ENCODE peak calls at places on chromosome 5, in four cellular contexts. One of them, this sample, is unnamed.

GRCh38 chr5:128083811-128084227 is 253 bp downstream of the SLC12A2 start:
- DNase-seq in heart left ventricle: no peak
- DNase-seq in gastrocnemius medialis: peak; percentile 61
- DNase-seq in HCT116: no peak
- DNase-seq in this sample: no peak

GRCh38 chr5:179620703-179621350 is 2.6 kb downstream of the HNRNPH1 start:
- DNase-seq in heart left ventricle: no peak
- DNase-seq in gastrocnemius medialis: no peak
- DNase-seq in HCT116: no peak
- DNase-seq in this sample: no peak

GRCh38 chr5:114360816-114361723 is 800 bp upstream of the KCNN2 start:
- DNase-seq in HCT116: no peak
- DNase-seq in heart left ventricle: peak; percentile 49
- DNase-seq in gastrocnemius medialis: no peak
- DNase-seq in this sample: no peak

GRCh38 chr5:158154226-158155005 is 295.5 kb upstream of the CLINT1 start:
- DNase-seq in heart left ventricle: peak; percentile 32
- DNase-seq in gastrocnemius medialis: peak; percentile 62
- DNase-seq in HCT116: no peak
- DNase-seq in this sample: no peak

GRCh38 chr5:15550502-15551115 is 50.6 kb downstream of the FBXL7 start:
- DNase-seq in heart left ventricle: no peak
- DNase-seq in gastrocnemius medialis: no peak
- DNase-seq in HCT116: no peak
- DNase-seq in this sample: no peak

GRCh38 chr5:95817430-95817829 is 5.1 kb downstream of the GLRX start:
- DNase-seq in heart left ventricle: no peak
- DNase-seq in HCT116: no peak
- DNase-seq in gastrocnemius medialis: no peak
- DNase-seq in this sample: peak; percentile 58

GRCh38 chr5:151770383-151771258 is 1.1 kb upstream of the G3BP1 start:
- DNase-seq in gastrocnemius medialis: peak; percentile 76
- DNase-seq in HCT116: no peak
- DNase-seq in heart left ventricle: peak; percentile 86
- DNase-seq in this sample: peak; percentile 65

GRCh38 chr5:110769282-110769681 is 30.5 kb downstream of the SLC25A46 start:
- DNase-seq in heart left ventricle: no peak
- DNase-seq in gastrocnemius medialis: no peak
- DNase-seq in HCT116: no peak
- DNase-seq in this sample: no peak

GRCh38 chr5:40860711-40861110 is 19.5 kb downstream of the CARD6 start:
- DNase-seq in gastrocnemius medialis: no peak
- DNase-seq in HCT116: no peak
- DNase-seq in heart left ventricle: no peak
- DNase-seq in this sample: no peak

GRCh38 chr5:136776022-136776927 is 410.9 kb upstream of the TRPC7 start:
- DNase-seq in gastrocnemius medialis: no peak
- DNase-seq in heart left ventricle: no peak
- DNase-seq in HCT116: no peak
- DNase-seq in this sample: no peak

GRCh38 chr5:98816574-98817222 is 43.2 kb downstream of the RGMB start:
- DNase-seq in HCT116: no peak
- DNase-seq in gastrocnemius medialis: no peak
- DNase-seq in heart left ventricle: no peak
- DNase-seq in this sample: peak; percentile 62

GRCh38 chr5:74016373-74016772 is 390.4 kb downstream of the ARHGEF28 start:
- DNase-seq in heart left ventricle: no peak
- DNase-seq in HCT116: peak; percentile 27
- DNase-seq in gastrocnemius medialis: no peak
- DNase-seq in this sample: no peak

GRCh38 chr5:59673438-59674058 is 220.0 kb downstream of the PDE4D start:
- DNase-seq in heart left ventricle: no peak
- DNase-seq in gastrocnemius medialis: no peak
- DNase-seq in HCT116: peak; percentile 8
- DNase-seq in this sample: no peak

GRCh38 chr5:82387041-82387818 is 109.1 kb upstream of the RPS23 start:
- DNase-seq in heart left ventricle: no peak
- DNase-seq in gastrocnemius medialis: no peak
- DNase-seq in HCT116: peak; percentile 77
- DNase-seq in this sample: no peak

GRCh38 chr5:80083115-80083890 is 48.2 kb downstream of the THBS4 start:
- DNase-seq in gastrocnemius medialis: peak; percentile 16
- DNase-seq in heart left ventricle: peak; percentile 23
- DNase-seq in HCT116: peak; percentile 71
- DNase-seq in this sample: no peak

GRCh38 chr5:179870403-179870903 is 11.8 kb upstream of the MRNIP start:
- DNase-seq in gastrocnemius medialis: peak; percentile 68
- DNase-seq in HCT116: no peak
- DNase-seq in heart left ventricle: peak; percentile 64
- DNase-seq in this sample: no peak

GRCh38 chr5:6587171-6587570 is 45.7 kb downstream of the NSUN2 start:
- DNase-seq in heart left ventricle: no peak
- DNase-seq in HCT116: no peak
- DNase-seq in gastrocnemius medialis: no peak
- DNase-seq in this sample: no peak

GRCh38 chr5:181261320-181262085 is 560 bp upstream of the TRIM52 start:
- DNase-seq in gastrocnemius medialis: no peak
- DNase-seq in HCT116: peak; percentile 48
- DNase-seq in heart left ventricle: peak; percentile 77
- DNase-seq in this sample: peak; percentile 81
- TF ChIP-seq POLR2A in gastrocnemius medialis: peak; percentile 45
- TF ChIP-seq POLR2A in HCT116: peak; percentile 52
- TF ChIP-seq POLR2A in heart left ventricle: no peak
- TF ChIP-seq POLR2A in this sample: peak; percentile 86

DNA sequence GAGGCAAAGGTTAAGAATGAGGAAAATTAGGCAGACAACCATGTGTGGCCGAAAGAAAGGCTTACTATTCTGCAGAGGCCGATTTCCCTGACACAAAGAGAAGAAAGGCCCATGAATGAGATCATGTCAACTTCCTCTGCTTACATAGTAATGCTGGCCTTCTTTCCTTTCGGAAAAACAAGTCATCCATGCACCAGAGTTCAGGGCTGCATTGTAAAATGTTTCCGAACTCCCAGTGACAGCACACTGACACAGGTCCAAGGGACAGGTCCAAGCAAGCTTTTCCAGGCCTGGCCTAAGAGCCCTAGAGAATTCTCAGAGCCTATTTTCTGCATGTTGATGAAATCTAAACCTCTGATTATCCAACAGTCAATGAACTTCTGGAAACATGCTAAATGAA is 140.9 kb downstream of the ZNF608 start:
- DNase-seq in HCT116: no peak
- DNase-seq in gastrocnemius medialis: peak; percentile 22
- DNase-seq in heart left ventricle: peak; percentile 62
- DNase-seq in this sample: no peak
- H3K27ac ChIP-seq in HCT116: no peak overlapping the region
- H3K27ac ChIP-seq in gastrocnemius medialis: peak overlapping the region; percentile 55
- H3K27ac ChIP-seq in heart left ventricle: peak overlapping the region; percentile 41
- H3K27ac ChIP-seq in this sample: no peak overlapping the region

GRCh38 chr5:150655221-150655620 is 5.8 kb upstream of the MYOZ3 start:
- DNase-seq in heart left ventricle: no peak
- DNase-seq in gastrocnemius medialis: no peak
- DNase-seq in HCT116: no peak
- DNase-seq in this sample: no peak
- H3K4me1 ChIP-seq in heart left ventricle: peaks cover 3% of the 10 kb centered on the region
- H3K4me1 ChIP-seq in gastrocnemius medialis: peaks cover 78% of the 10 kb centered on the region
- H3K4me1 ChIP-seq in HCT116: peaks cover 4% of the 10 kb centered on the region
- H3K4me1 ChIP-seq in this sample: peaks cover 23% of the 10 kb centered on the region

DNA sequence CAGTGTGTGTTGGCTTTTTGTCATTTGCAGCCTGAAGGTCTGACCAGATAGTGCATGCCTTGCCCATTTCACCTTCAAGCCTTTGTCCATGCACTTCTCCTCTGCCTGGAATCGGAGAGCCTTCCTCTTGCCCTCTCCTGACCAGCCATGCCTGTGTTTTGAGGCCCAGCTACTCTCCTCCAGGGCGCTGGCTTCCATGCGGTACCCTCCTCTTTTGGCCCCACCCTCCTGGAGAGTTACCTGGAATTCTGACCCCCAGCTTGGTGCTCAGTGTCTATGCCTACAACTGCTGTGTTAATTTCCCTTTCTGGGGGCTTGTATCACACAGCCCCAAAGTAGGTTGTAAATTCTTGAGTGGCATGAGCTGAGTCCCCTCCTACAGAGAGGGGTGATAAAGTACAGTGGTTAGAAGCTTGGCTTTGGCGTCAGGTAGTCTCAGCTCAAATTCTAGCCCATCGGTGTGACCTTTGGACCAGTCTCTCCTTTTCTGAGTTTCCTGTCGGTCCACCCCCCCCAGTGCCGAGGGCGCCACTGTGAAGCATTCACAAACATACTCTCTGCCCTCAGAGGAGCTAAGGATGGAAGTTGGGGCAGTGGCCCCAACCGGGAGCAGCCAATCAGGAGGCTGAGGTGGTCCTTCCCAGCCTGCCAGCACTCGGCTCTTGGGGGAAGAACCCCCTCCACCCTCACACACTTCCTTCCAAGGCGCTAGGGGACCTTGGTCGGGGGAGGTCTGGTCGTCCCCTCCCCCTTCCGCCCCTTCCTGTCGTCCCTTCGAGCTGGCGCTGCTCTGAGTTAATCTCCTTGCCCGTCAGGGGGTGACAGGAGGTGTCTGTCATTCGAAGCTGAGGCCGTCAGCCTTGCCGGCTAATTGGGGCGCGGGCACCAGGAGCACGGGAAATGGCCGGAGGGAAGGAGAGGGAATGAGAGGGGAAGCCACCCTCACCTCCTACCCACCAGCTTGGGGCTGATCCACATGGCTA is 52.9 kb downstream of the CXXC5 start:
- DNase-seq in gastrocnemius medialis: no peak
- DNase-seq in HCT116: no peak
- DNase-seq in heart left ventricle: no peak
- DNase-seq in this sample: peak; percentile 44
- TF ChIP-seq POLR2A in gastrocnemius medialis: no peak
- TF ChIP-seq POLR2A in HCT116: no peak
- TF ChIP-seq POLR2A in heart left ventricle: no peak
- TF ChIP-seq POLR2A in this sample: no peak

DNA sequence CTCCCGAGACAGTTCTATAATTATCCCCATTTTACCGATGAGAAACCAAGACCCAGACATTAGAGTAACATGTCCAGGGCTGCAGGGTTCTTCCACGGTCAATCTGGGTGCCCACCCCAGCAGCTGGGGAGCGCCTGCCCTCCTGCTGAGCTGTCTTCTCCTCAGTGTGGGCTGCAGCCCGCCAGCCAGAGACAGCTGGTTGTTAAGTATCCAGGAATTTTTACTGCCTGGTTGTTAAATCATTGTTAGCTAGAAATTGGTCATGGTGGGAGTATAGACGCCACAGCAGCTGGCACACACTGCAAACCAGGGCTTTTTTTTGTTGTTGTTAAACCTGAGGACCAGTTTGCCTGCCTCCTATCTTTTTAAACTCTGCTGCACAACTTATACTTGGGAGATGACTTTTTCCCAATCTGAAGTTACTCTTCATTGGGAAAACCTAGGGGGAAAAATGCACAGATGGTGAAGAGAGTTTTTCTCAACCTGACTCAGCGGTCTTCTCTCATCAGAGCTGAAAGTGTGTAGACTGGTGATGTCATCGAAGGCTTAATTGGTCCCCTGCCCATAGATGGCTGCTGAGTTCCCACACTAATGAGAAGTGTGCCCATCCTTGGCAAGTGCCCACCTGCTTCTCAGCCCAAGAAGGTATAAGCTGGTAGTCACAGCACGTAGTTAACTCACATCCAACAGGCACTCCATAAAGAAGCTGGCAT is 208.6 kb downstream of the DRD1 start:
- DNase-seq in HCT116: no peak
- DNase-seq in gastrocnemius medialis: no peak
- DNase-seq in heart left ventricle: no peak
- DNase-seq in this sample: no peak
- H3K27ac ChIP-seq in HCT116: no peak overlapping the region
- H3K27ac ChIP-seq in gastrocnemius medialis: no peak overlapping the region
- H3K27ac ChIP-seq in heart left ventricle: no peak overlapping the region
- H3K27ac ChIP-seq in this sample: no peak overlapping the region